ENCODE peak calls at places on chromosomes 6 and 20, in six cellular contexts. U, M, K, N, H and E are unnamed samples.

GRCh38 chr6:82750570-82750969 is 315.1 kb downstream of the UBE3D start:
- DNase-seq in U (no peak), M (no peak), H (no peak), N (no peak), K (no peak), E (no peak)

GRCh38 chr6:17057322-17057721 is 44.5 kb upstream of the STMND1 start:
- DNase-seq in H (no peak), U (peak), K (no peak), N (no peak), M (no peak), E (no peak)

GRCh38 chr6:43886067-43886461 is 116.1 kb downstream of the VEGFA start:
- DNase-seq in M (no peak), N (peak), K (no peak), H (no peak), U (no peak), E (no peak)

GRCh38 chr20:41034239-41034638 is 5.6 kb downstream of the TOP1 start:
- DNase-seq in K (no peak), H (no peak), N (no peak), U (no peak), M (no peak), E (no peak)

GRCh38 chr6:26521485-26522391 is 16.4 kb upstream of the HMGN4 start:
- DNase-seq in N (peak), M (peak), H (peak), K (peak), U (peak), E (peak)

GRCh38 chr6:18148304-18149025 is 6.4 kb downstream of the TPMT start:
- DNase-seq in U (peak), K (no peak), M (no peak), H (peak), N (no peak), E (no peak)

GRCh38 chr6:15644904-15645303 is 17.9 kb downstream of the DTNBP1 start:
- DNase-seq in N (no peak), M (no peak), U (no peak), K (no peak), H (no peak), E (no peak)

GRCh38 chr6:12605888-12606345 is 110.7 kb upstream of the PHACTR1 start:
- DNase-seq in U (peak), H (peak), N (no peak), K (peak), M (no peak), E (no peak)

GRCh38 chr6:127690092-127690491 is 113.1 kb downstream of the C6orf58 start:
- DNase-seq in N (no peak), M (no peak), H (no peak), U (peak), K (no peak), E (no peak)

DNA sequence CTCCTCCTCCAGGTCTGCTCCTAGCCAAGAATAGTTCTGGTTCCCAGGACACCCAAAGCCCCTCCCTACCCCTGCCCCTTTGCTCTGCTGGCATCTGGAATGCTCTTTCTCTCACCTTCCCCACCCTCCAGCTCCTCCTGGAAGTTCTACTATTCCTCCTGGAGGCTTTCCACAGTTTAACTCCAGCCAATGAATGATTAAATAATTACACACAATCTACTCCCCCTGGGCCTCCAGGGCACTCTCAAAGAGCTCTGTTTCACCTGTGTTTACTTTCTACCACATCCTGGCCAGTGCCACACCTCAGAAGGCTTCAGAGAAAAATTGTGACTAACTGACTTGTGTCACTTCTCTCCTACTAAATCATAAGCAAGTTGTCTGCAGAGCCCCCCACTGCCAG is 36.2 kb downstream of the GCM1 start:
- DNase-seq in U (no peak), K (no peak), H (peak), M (no peak), N (no peak), E (no peak)
- H3K4me3 ChIP-seq in U (no peak), K (no peak), H (no peak), M (no peak), N (no peak), E (no peak)

DNA sequence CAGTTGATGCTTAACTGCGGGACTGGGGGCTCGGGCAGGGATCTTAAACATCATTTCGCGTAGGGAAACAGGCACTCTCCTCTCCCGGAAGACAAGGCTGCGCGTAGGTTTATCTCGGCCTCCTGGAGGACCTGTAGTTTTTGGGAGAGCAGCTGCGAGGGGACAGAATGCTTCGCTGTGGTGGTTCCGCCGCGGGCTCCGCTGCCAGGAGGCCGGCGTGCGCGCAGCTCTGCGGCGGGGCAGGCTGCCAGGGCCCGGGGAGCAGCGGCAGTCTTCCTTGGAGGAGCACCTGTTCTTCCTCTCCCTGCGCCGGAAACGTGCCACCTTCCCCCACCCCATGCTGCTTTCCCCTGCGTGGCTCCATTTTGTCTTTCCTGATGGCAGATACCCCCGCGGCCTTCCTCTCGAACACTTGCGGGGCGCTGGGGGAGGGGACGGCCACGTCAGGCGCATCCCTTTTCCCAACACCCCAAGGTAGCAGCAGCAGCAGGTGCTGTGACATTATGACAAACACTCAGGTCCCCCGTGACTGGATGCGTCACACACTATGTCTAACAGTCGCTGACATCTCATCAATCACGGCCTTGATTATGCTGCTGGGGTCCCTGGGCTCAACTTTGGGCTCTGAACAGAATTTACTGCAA is 230.7 kb upstream of the BTBD3 start:
- DNase-seq in N (peak), H (peak), M (no peak), U (peak), K (no peak), E (no peak)
- H3K4me3 ChIP-seq in N (peak), H (peak), M (peak), U (peak), K (no peak), E (peak)

DNA sequence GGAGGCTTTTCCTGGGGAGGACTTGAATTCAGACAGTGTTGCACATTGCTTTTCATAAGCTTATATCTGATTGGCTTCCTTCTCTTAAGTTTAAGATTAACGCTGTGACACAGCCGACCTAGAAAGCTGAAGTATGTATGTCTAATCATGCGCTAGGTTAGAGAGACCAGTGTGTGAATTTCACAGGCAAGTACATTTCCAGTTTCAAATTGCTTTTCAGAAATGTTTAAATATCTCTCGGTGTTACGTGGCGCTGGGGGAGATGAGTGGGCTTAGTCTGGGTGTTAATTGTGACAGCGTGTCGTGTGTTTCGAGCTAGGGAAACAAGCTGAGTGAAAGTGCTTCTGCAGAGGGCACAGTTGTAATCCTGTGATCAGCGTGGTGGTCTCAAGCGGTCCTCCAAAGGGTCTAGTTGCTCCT is 166.5 kb downstream of the SASH1 start:
- DNase-seq in M (no peak), H (no peak), U (peak), K (no peak), N (no peak), E (no peak)
- H3K4me3 ChIP-seq in M (peak), H (peak), U (no peak), K (no peak), N (peak), E (peak)

GRCh38 chr20:51570755-51571469 is 28.4 kb upstream of the NFATC2 start:
- DNase-seq in U (peak), M (no peak), N (no peak), K (no peak), H (no peak), E (no peak)
- H3K4me3 ChIP-seq in U (peak), M (no peak), N (no peak), K (no peak), H (no peak), E (peak)